ENCODE peak calls at places on chromosomes 7 and 10, in five cellular contexts. O is neural progenitor cell, J is neural crest cell, I is Calu3, B is IMR-90. T is an unnamed sample.
A peak's percentile ranks its signal among the peaks of the same experiment; 100 is the strongest.

GRCh38 chr10:96612052-96612830 is 25.4 kb upstream of the TM9SF3 start:
- DNase-seq in I (no peak), J (no peak), O (no peak), B (no peak), T (no peak)

GRCh38 chr10:34647157-34647556 is 167.9 kb downstream of the PARD3 start:
- DNase-seq in I (no peak), J (no peak), B (no peak), O (no peak), T (no peak)

GRCh38 chr7:20795361-20795760 is 8.7 kb upstream of the SP8 start:
- DNase-seq in B (no peak), I (no peak), O (no peak), J (no peak), T (no peak)

GRCh38 chr10:106311590-106311989 is 852.9 kb downstream of the SORCS1 start:
- DNase-seq in I (no peak), O (no peak), B (no peak), J (no peak), T (no peak)

GRCh38 chr10:22710139-22710745 is 4.1 kb downstream of the PIP4K2A start:
- DNase-seq in J (no peak), O (no peak), I (no peak), B (no peak), T (peak; percentile 26)

GRCh38 chr7:45384499-45384898 is 189.7 kb upstream of the ADCY1 start:
- DNase-seq in J (no peak), O (no peak), B (peak; percentile 14), I (no peak), T (no peak)

GRCh38 chr7:55173671-55174070 is 154.9 kb downstream of the EGFR start:
- DNase-seq in B (no peak), J (no peak), O (no peak), I (peak; percentile 18), T (no peak)

GRCh38 chr10:114708717-114709352 is 50.8 kb upstream of the ABLIM1 start:
- DNase-seq in O (no peak), I (no peak), B (peak; percentile 89), J (no peak), T (peak; percentile 62)

GRCh38 chr10:118956253-118957140 is 73.0 kb upstream of the NANOS1 start:
- DNase-seq in I (no peak), J (no peak), B (no peak), O (no peak), T (no peak)

GRCh38 chr7:51078653-51079052 is 238.0 kb downstream of the COBL start:
- DNase-seq in B (no peak), O (no peak), I (no peak), J (no peak), T (no peak)

GRCh38 chr7:509426-509825 is 10.2 kb downstream of the PDGFA start:
- DNase-seq in B (no peak), J (no peak), O (no peak), I (no peak), T (no peak)

GRCh38 chr10:31739759-31740158 is 188.9 kb downstream of the ARHGAP12 start:
- DNase-seq in I (no peak), J (no peak), O (no peak), B (peak; percentile 52), T (peak; percentile 93)

GRCh38 chr7:74061840-74062539 is 21.6 kb upstream of the LIMK1 start:
- DNase-seq in J (no peak), O (no peak), I (peak; percentile 75), B (peak; percentile 91), T (peak; percentile 95)

GRCh38 chr7:155800301-155800700 is 12.0 kb downstream of the SHH start:
- DNase-seq in I (no peak), J (no peak), O (no peak), B (no peak), T (no peak)

GRCh38 chr10:35340975-35341374 is 4.7 kb downstream of the CCNY start:
- DNase-seq in I (no peak), O (no peak), B (peak; percentile 25), J (no peak), T (no peak)

GRCh38 chr10:10910634-10911033 is 107.0 kb upstream of the CELF2 start:
- DNase-seq in B (peak; percentile 21), I (no peak), J (no peak), O (no peak), T (no peak)

GRCh38 chr10:119634219-119634544 is 17.0 kb upstream of the BAG3 start:
- DNase-seq in O (no peak), J (no peak), I (no peak), B (no peak), T (peak; percentile 46)

GRCh38 chr7:138961159-138961558 is 20.0 kb downstream of the KIAA1549 start:
- DNase-seq in I (no peak), B (no peak), O (no peak), J (no peak), T (peak; percentile 11)

GRCh38 chr10:88728107-88728763 is 22.2 kb downstream of the LIPK start:
- DNase-seq in O (peak; percentile 81), B (no peak), I (no peak), J (peak; percentile 6), T (no peak)

GRCh38 chr7:39754326-39755120 is 131.2 kb downstream of the RALA start:
- DNase-seq in I (no peak), O (no peak), J (no peak), B (peak; percentile 81), T (peak; percentile 75)

GRCh38 chr10:32937824-32938482 is 20.1 kb downstream of the ITGB1 start:
- DNase-seq in B (peak; percentile 64), J (no peak), I (no peak), O (no peak), T (no peak)

GRCh38 chr10:19498348-19499290 is 317.6 kb upstream of the PLXDC2 start:
- DNase-seq in O (no peak), I (no peak), B (peak; percentile 3), J (no peak), T (peak; percentile 16)

GRCh38 chr10:97494863-97495506 is 3.2 kb downstream of the MMS19 start:
- DNase-seq in J (no peak), B (peak; percentile 49), I (no peak), O (peak; percentile 13), T (peak; percentile 63)

GRCh38 chr10:24851595-24851994 is 100.8 kb downstream of the PRTFDC1 start:
- DNase-seq in O (no peak), I (no peak), B (peak; percentile 54), J (no peak), T (peak; percentile 52)

GRCh38 chr7:98626393-98627061 is 9.4 kb downstream of the NPTX2 start:
- DNase-seq in O (peak; percentile 75), B (no peak), I (no peak), J (peak; percentile 53), T (no peak)

GRCh38 chr10:46545861-46546590 is 10.4 kb downstream of the GPRIN2 start:
- DNase-seq in O (no peak), J (no peak), I (peak; percentile 8), B (no peak), T (no peak)

GRCh38 chr7:18590744-18591340 is 95.3 kb downstream of the HDAC9 start:
- DNase-seq in O (peak; percentile 28), J (no peak), I (no peak), B (peak; percentile 67), T (peak; percentile 82)
- TF ChIP-seq CTCF in O (peak; percentile 68), J (peak; percentile 77), I (peak; percentile 34), B (peak; percentile 68), T (peak; percentile 67)

GRCh38 chr7:149753370-149754233 is 19.8 kb downstream of the ZNF467 start:
- DNase-seq in I (peak; percentile 67), B (peak; percentile 25), J (peak; percentile 67), O (peak; percentile 69), T (peak; percentile 31)
- TF ChIP-seq CTCF in I (peak; percentile 58), B (peak; percentile 59), J (peak; percentile 72), O (peak; percentile 76), T (peak; percentile 65)

GRCh38 chr10:63761243-63761642 is 240.0 kb downstream of the REEP3 start:
- DNase-seq in B (no peak), J (no peak), I (no peak), O (no peak), T (no peak)
- TF ChIP-seq CTCF in B (no peak), J (no peak), I (no peak), O (no peak), T (no peak)

DNA sequence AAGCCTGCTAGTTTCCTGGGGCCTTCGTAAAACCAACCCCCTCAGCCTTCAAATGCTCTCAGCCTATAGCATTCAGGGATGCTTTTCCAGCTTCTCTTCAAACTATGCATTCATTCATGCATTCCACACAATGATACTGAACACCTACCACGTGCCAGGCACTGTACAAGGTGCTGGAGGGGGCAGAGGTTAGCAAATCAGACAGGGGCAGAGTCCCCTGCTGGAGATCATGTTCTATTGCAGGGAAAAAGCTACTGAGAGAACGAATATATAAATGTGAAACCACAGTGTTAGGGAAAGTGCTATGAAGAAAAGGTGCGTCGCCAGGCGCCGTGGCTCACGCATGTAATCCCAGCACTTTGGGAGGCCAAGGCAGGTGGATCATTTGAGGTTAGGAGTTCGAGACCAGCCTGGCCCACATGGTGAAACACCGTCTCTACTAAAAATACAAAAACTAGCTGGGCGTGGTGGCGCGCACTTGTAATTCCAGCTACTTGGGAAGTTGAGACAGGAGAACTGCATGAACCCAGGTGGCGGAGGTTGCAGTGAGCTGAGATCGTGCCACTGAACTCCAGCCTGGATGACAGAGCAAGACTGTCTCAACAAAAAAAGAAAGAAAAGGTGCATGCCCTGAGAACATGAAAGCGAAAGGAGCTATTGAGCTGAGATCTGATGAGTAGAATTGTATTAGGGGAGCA is 64.6 kb upstream of the CALN1 start:
- DNase-seq in B (no peak), I (no peak), J (no peak), O (no peak), T (no peak)
- TF ChIP-seq CTCF in B (no peak), I (no peak), J (peak; percentile 24), O (peak; percentile 22), T (no peak)

GRCh38 chr10:21533577-21534475 is at the start of gene MLLT10:
- DNase-seq in J (peak; percentile 89), O (peak; percentile 99), I (peak; percentile 97), B (peak; percentile 94), T (peak; percentile 93)
- TF ChIP-seq CTCF in J (peak; percentile 44), O (peak; percentile 18), I (no peak), B (peak; percentile 28), T (peak; percentile 57)

DNA sequence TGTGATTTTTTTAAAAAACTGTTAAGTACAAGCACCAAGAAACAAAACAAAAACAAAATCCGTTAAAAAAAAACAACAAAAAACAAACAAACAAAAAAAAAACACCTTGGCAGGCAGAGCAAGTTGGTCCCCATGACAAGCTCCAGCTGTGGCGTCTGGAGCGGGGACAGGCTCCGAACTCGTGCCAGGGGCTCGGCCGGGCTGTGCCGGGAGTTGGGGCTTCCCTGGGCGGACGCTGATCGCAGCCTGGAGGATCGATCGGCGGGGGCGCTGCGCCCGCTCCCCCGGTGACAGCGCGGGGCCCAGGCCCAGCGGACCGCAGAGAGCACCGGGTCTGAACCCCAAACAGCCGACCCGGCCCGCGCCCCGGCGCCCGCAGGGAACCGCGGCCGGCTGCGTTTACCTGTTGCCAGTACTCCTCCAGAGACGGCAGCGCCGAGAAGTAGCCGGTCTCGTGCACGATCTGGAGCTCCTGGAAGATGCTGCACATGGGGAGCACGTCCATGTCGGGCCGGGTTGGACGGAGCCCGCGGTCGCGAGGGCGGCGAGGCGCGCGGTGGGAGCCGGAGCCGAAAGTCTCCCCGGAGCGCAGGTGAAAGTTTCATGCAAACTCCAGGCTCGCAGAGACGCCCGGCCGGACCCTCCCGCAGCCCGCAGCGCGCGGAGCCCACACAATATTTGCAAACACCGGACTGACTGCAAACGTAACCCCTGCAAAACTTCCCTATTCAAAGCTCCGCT is at the start of gene KLF6:
- DNase-seq in O (peak; percentile 67), J (peak; percentile 39), I (peak; percentile 38), B (peak; percentile 28), T (peak; percentile 58)
- TF ChIP-seq CTCF in O (no peak), J (no peak), I (no peak), B (peak; percentile 0), T (no peak)

GRCh38 chr7:29684787-29685650 is 121.3 kb upstream of the WIPF3 start:
- DNase-seq in O (peak; percentile 92), I (peak; percentile 86), B (peak; percentile 50), J (peak; percentile 65), T (peak; percentile 63)
- TF ChIP-seq CTCF in O (no peak), I (no peak), B (no peak), J (no peak), T (peak; percentile 15)

GRCh38 chr7:81852701-81853100 is 82.9 kb upstream of the HGF start:
- DNase-seq in B (no peak), I (no peak), O (no peak), J (no peak), T (no peak)
- TF ChIP-seq CTCF in B (no peak), I (no peak), O (no peak), J (no peak), T (no peak)

T was measured in fibroblast of the aortic adventitia.